ENCODE peak calls at places on chromosomes 6 and 20, in five cellular contexts. U is lung, C is IMR-90, M is PC-9, Y is upper lobe of left lung. E is an unnamed sample.

GRCh38 chr20:689947-690346 is 14.3 kb upstream of the SCRT2 start:
- DNase-seq in U (no peak), C (no peak), M (peak; percentile 8), Y (no peak), E (no peak)

GRCh38 chr20:34615477-34615876 is 57.0 kb downstream of the MAP1LC3A start:
- DNase-seq in U (no peak), C (peak; percentile 49), M (no peak), Y (no peak), E (no peak)

GRCh38 chr20:59825944-59826759 is 107.3 kb downstream of the SYCP2 start:
- DNase-seq in U (peak; percentile 68), C (no peak), M (peak; percentile 83), Y (peak; percentile 90), E (no peak)

GRCh38 chr6:134535831-134536230 is 217.9 kb upstream of the SGK1 start:
- DNase-seq in U (no peak), C (peak; percentile 19), M (no peak), Y (no peak), E (no peak)

GRCh38 chr6:116403205-116403604 is 32.5 kb downstream of the DSE start:
- DNase-seq in U (no peak), C (no peak), M (no peak), Y (no peak), E (no peak)

GRCh38 chr6:73418081-73418741 is 23.6 kb downstream of the DDX43 start:
- DNase-seq in U (no peak), C (peak; percentile 58), M (no peak), Y (no peak), E (peak; percentile 1)

GRCh38 chr20:50246367-50247195 is 56.0 kb downstream of the CEBPB start:
- DNase-seq in U (no peak), C (no peak), M (peak; percentile 86), Y (no peak), E (no peak)

GRCh38 chr6:30879684-30880427 is 4.5 kb upstream of the DDR1 start:
- DNase-seq in U (no peak), C (no peak), M (no peak), Y (no peak), E (no peak)

GRCh38 chr6:41652876-41653641 is 14.8 kb downstream of the MDFI start:
- DNase-seq in U (no peak), C (peak; percentile 47), M (peak; percentile 59), Y (peak; percentile 48), E (no peak)

GRCh38 chr20:9054176-9054575 is 14.7 kb upstream of the PLCB4 start:
- DNase-seq in U (no peak), C (peak; percentile 86), M (no peak), Y (no peak), E (no peak)

GRCh38 chr6:36920049-36920448 is 34.3 kb downstream of the C6orf89 start:
- DNase-seq in U (no peak), C (no peak), M (peak; percentile 76), Y (no peak), E (no peak)

GRCh38 chr20:64050261-64051032 is 1.0 kb upstream of the SOX18 start:
- DNase-seq in U (no peak), C (no peak), M (no peak), Y (no peak), E (no peak)
- H3K4me3 ChIP-seq in U (no peak overlapping the region), C (no peak overlapping the region), M (no peak overlapping the region), Y (peak overlapping the region; percentile 52), E (no peak overlapping the region)

GRCh38 chr6:131015192-131015591 is 47.9 kb downstream of the EPB41L2 start:
- DNase-seq in U (no peak), C (no peak), M (no peak), Y (no peak), E (no peak)
- H3K27ac ChIP-seq in U (peak overlapping the region; percentile 33), C (no peak overlapping the region), M (no peak overlapping the region), Y (peak overlapping the region; percentile 28), E (no peak overlapping the region)

DNA sequence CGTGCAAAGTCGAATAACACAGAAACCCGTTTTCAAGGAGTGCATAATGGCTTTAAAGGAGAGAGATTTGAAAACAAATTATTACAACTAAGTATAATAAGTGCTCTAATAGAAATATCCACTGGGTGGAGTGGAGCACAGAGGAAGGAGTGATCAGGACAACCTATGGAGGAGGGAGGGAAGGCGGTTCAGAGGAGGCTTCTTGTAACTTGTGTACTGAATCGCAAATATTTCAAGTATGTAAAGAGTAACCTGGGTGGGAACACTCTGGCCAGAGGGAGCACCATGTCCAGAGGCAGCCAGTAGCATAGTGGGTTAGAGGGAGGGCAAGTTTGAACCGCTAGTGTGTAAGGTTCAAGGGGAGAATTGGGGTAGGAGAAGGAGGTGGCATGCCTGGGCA is 21.6 kb upstream of the TNFAIP3 start:
- DNase-seq in U (no peak), C (peak; percentile 45), M (no peak), Y (no peak), E (no peak)
- TF ChIP-seq CTCF in U (no peak), C (peak; percentile 37), M (peak; percentile 34), Y (no peak), E (peak; percentile 41)

DNA sequence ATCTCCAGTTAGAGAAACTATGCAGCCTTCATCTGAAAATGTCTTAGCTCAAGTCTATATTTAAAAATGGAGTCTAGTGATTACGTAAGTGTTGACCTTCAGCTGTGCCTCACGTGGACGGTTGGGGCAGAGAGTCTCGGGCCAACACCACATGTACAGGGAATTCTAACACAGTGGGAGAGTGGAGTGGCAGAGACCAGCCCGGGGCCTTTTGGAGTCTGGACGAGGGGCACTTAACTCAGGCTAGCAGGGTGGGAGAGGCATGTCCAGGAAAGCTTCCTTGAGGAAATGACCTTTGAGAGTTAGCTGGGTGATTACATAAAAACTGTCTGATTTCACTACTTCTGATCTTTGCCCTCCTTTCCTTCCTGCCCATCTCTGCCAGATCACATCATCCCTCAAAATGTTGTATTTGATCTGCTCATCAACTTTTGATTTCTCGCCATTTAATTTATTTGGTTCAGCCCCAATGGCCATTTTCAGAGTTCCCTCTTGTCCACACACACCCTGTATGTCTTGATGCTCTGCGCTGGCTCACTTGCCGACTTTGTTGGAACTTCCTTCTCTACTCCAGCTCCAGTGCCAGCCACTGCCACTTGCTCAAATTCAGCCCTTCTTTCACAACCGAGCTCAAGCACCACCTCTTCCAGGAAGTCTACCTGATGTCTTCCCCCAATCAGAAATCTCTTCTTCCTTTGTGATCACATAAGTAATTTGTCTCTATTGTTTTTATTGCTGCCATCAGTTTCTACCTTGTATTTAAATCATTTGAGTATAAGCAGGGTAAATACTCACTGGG is 2.6 kb downstream of the ARMC2 start:
- DNase-seq in U (peak; percentile 44), C (no peak), M (peak; percentile 29), Y (peak; percentile 81), E (no peak)
- H3K4me3 ChIP-seq in U (no peak overlapping the region), C (no peak overlapping the region), M (no peak overlapping the region), Y (no peak overlapping the region), E (no peak overlapping the region)

GRCh38 chr20:58567437-58567836 is 52.2 kb upstream of the APCDD1L start:
- DNase-seq in U (no peak), C (no peak), M (peak; percentile 24), Y (no peak), E (no peak)
- H3K27ac ChIP-seq in U (no peak overlapping the region), C (no peak overlapping the region), M (no peak overlapping the region), Y (no peak overlapping the region), E (no peak overlapping the region)

GRCh38 chr6:29619578-29619977 is 13.4 kb downstream of the GABBR1 start:
- DNase-seq in U (no peak), C (no peak), M (no peak), Y (no peak), E (no peak)

GRCh38 chr6:29620629-29621028 is 12.4 kb downstream of the GABBR1 start:
- DNase-seq in U (no peak), C (no peak), M (no peak), Y (no peak), E (no peak)

GRCh38 chr6:29617782-29618557 is 15.0 kb downstream of the GABBR1 start:
- DNase-seq in U (no peak), C (no peak), M (no peak), Y (no peak), E (no peak)
- TF ChIP-seq CTCF in U (no peak), C (no peak), M (no peak), Y (no peak), E (peak; percentile 2)

GRCh38 chr6:151322570-151322969 is 68.8 kb downstream of the ZBTB2 start:
- DNase-seq in U (no peak), C (no peak), M (peak; percentile 60), Y (no peak), E (no peak)

GRCh38 chr6:151325075-151326050 is 66.0 kb downstream of the ZBTB2 start:
- DNase-seq in U (peak; percentile 36), C (peak; percentile 73), M (peak; percentile 51), Y (peak; percentile 66), E (no peak)

GRCh38 chr6:151327079-151327478 is 64.3 kb downstream of the ZBTB2 start:
- DNase-seq in U (no peak), C (no peak), M (no peak), Y (no peak), E (no peak)

GRCh38 chr6:151321438-151321837 is 69.9 kb downstream of the ZBTB2 start:
- DNase-seq in U (no peak), C (no peak), M (no peak), Y (no peak), E (no peak)

DNA sequence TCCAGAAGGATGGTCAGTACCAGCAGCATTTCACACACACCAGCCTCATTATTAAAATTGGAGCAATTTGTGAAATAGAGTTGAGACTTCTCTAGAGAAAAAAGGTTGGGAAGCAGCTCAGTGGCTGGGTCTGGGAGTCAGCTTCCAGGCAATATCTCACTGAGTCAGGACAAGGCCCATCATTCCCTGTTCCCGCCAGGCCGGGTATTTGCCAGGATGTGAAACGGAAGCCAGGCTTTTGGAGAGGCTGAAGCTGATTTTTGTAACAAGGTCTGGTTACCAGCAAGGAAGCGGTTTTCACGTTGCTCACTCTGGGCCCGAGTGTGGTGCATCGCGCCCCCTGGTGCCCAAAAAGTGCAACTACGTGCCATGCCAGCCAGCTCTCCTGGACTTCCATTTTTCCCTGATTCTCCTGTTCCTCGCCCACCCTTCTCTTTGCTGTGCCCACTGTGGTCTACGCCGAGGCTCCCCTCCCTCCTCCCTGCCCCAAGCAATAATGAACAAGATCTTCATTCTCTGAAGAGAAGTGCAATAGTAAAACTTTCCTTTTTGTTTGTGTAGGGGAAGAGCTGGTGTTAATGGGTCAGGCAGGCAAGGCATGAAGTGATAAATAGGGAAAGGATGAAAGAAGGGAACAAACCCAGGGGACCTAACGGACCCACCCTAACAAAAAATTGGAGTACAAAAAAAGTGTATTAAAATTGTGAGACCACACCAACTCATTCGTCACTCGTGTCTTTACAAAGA is 67.1 kb downstream of the ZBTB2 start:
- DNase-seq in U (peak; percentile 83), C (peak; percentile 93), M (peak; percentile 74), Y (peak; percentile 83), E (peak; percentile 70)
- H3K4me3 ChIP-seq in U (no peak overlapping the region), C (no peak overlapping the region), M (peak overlapping the region; percentile 68), Y (no peak overlapping the region), E (peak overlapping the region; percentile 14)

GRCh38 chr20:24395151-24395550 is 74.3 kb upstream of the SYNDIG1 start:
- DNase-seq in U (no peak), C (no peak), M (no peak), Y (no peak), E (no peak)
- H3K27ac ChIP-seq in U (no peak overlapping the region), C (no peak overlapping the region), M (no peak overlapping the region), Y (no peak overlapping the region), E (no peak overlapping the region)

DNA sequence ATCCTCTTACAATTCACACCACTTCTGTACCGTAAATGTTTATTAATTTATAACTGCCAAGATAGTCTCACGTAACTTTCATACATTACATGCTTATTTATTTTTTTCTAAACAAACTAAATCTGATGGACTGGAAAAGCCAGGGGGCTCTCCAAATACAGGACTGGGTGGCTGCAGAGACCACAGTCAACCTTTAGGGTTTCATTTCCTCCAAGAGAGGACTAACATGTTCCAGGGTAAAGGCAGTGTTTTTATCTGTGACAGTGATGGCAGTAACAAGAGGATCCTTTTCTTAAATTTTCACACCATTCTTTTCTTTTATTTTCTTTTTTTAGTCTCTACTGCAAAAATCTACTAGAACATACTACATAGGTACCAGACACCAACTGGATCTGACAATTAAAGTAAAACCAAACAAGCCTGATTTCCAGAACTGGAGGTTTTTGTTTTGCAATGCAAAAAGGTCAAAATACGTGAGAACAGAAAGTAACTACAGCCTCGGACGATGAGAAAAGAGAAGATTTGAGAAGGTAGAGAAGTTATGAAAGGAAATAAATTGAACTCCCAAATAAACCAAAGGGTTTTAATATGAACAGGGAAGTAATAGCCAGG is 1.2 kb downstream of the LMBRD1 start:
- DNase-seq in U (no peak), C (no peak), M (no peak), Y (no peak), E (no peak)
- TF ChIP-seq CTCF in U (no peak), C (no peak), M (no peak), Y (no peak), E (no peak)

E was measured in AG04450.